ENCODE peak calls at places on chromosome 4, in eight cellular contexts. One of them, this sample, is unnamed.

GRCh38 chr4:94648699-94649098 is 109.1 kb upstream of the BMPR1B start:
- DNase-seq in BJ: no peak
- DNase-seq in lower lobe of right lung: no peak
- DNase-seq in GM12865: no peak
- DNase-seq in CD8-positive, alpha-beta memory T cell: no peak
- DNase-seq in mucosa of descending colon: no peak
- DNase-seq in prostate gland: no peak
- DNase-seq in left lung: no peak
- DNase-seq in this sample: no peak

GRCh38 chr4:142160509-142160908 is 524.1 kb downstream of the IL15 start:
- DNase-seq in BJ: no peak
- DNase-seq in lower lobe of right lung: no peak
- DNase-seq in GM12865: no peak
- DNase-seq in CD8-positive, alpha-beta memory T cell: no peak
- DNase-seq in mucosa of descending colon: no peak
- DNase-seq in prostate gland: no peak
- DNase-seq in left lung: no peak
- DNase-seq in this sample: no peak

GRCh38 chr4:138910914-138911336 is 104.7 kb upstream of the NOCT start:
- DNase-seq in BJ: peak; percentile 28
- DNase-seq in lower lobe of right lung: peak; percentile 76
- DNase-seq in GM12865: no peak
- DNase-seq in CD8-positive, alpha-beta memory T cell: no peak
- DNase-seq in mucosa of descending colon: peak; percentile 75
- DNase-seq in prostate gland: peak; percentile 88
- DNase-seq in left lung: peak; percentile 75
- DNase-seq in this sample: peak; percentile 81

GRCh38 chr4:111773858-111774257 is 371.4 kb upstream of the FAM241A start:
- DNase-seq in BJ: no peak
- DNase-seq in lower lobe of right lung: peak; percentile 53
- DNase-seq in GM12865: no peak
- DNase-seq in CD8-positive, alpha-beta memory T cell: no peak
- DNase-seq in mucosa of descending colon: peak; percentile 31
- DNase-seq in prostate gland: no peak
- DNase-seq in left lung: peak; percentile 32
- DNase-seq in this sample: no peak

GRCh38 chr4:76783836-76784235 is 114.1 kb downstream of the SOWAHB start:
- DNase-seq in BJ: no peak
- DNase-seq in lower lobe of right lung: no peak
- DNase-seq in GM12865: no peak
- DNase-seq in CD8-positive, alpha-beta memory T cell: no peak
- DNase-seq in mucosa of descending colon: no peak
- DNase-seq in prostate gland: no peak
- DNase-seq in left lung: no peak
- DNase-seq in this sample: no peak

GRCh38 chr4:143586080-143586479 is 72.6 kb downstream of the SMARCA5 start:
- DNase-seq in BJ: peak; percentile 39
- DNase-seq in lower lobe of right lung: no peak
- DNase-seq in GM12865: no peak
- DNase-seq in CD8-positive, alpha-beta memory T cell: no peak
- DNase-seq in mucosa of descending colon: no peak
- DNase-seq in prostate gland: no peak
- DNase-seq in left lung: no peak
- DNase-seq in this sample: no peak

GRCh38 chr4:40046311-40046980 is 10.2 kb upstream of the N4BP2 start:
- DNase-seq in BJ: no peak
- DNase-seq in lower lobe of right lung: peak; percentile 60
- DNase-seq in GM12865: no peak
- DNase-seq in CD8-positive, alpha-beta memory T cell: no peak
- DNase-seq in mucosa of descending colon: peak; percentile 38
- DNase-seq in prostate gland: peak; percentile 70
- DNase-seq in left lung: peak; percentile 46
- DNase-seq in this sample: no peak

GRCh38 chr4:22237846-22238513 is 277.9 kb downstream of the ADGRA3 start:
- DNase-seq in BJ: no peak
- DNase-seq in lower lobe of right lung: no peak
- DNase-seq in GM12865: no peak
- DNase-seq in CD8-positive, alpha-beta memory T cell: no peak
- DNase-seq in mucosa of descending colon: peak; percentile 56
- DNase-seq in prostate gland: no peak
- DNase-seq in left lung: no peak
- DNase-seq in this sample: no peak

GRCh38 chr4:145216532-145216931 is 36.1 kb upstream of the OTUD4 start:
- DNase-seq in BJ: no peak
- DNase-seq in lower lobe of right lung: no peak
- DNase-seq in GM12865: peak; percentile 53
- DNase-seq in CD8-positive, alpha-beta memory T cell: no peak
- DNase-seq in mucosa of descending colon: no peak
- DNase-seq in prostate gland: no peak
- DNase-seq in left lung: no peak
- DNase-seq in this sample: no peak

GRCh38 chr4:779555-779954 is 46.4 kb downstream of the CPLX1 start:
- DNase-seq in BJ: no peak
- DNase-seq in lower lobe of right lung: no peak
- DNase-seq in GM12865: no peak
- DNase-seq in CD8-positive, alpha-beta memory T cell: no peak
- DNase-seq in mucosa of descending colon: no peak
- DNase-seq in prostate gland: no peak
- DNase-seq in left lung: no peak
- DNase-seq in this sample: no peak
- H3K4me3 ChIP-seq in BJ: no peak overlapping the region
- H3K4me3 ChIP-seq in lower lobe of right lung: peak overlapping the region; percentile 100
- H3K4me3 ChIP-seq in GM12865: no peak overlapping the region
- H3K4me3 ChIP-seq in CD8-positive, alpha-beta memory T cell: peak overlapping the region; percentile 11
- H3K4me3 ChIP-seq in mucosa of descending colon: no peak overlapping the region
- H3K4me3 ChIP-seq in prostate gland: peak overlapping the region; percentile 94
- H3K4me3 ChIP-seq in left lung: peak overlapping the region; percentile 100
- H3K4me3 ChIP-seq in this sample: no peak overlapping the region

GRCh38 chr4:185738038-185738552 is 73.9 kb downstream of the SORBS2 start:
- DNase-seq in BJ: peak; percentile 91
- DNase-seq in lower lobe of right lung: no peak
- DNase-seq in GM12865: no peak
- DNase-seq in CD8-positive, alpha-beta memory T cell: no peak
- DNase-seq in mucosa of descending colon: no peak
- DNase-seq in prostate gland: no peak
- DNase-seq in left lung: no peak
- DNase-seq in this sample: peak; percentile 27
- H3K4me3 ChIP-seq in BJ: no peak overlapping the region
- H3K4me3 ChIP-seq in lower lobe of right lung: no peak overlapping the region
- H3K4me3 ChIP-seq in GM12865: no peak overlapping the region
- H3K4me3 ChIP-seq in CD8-positive, alpha-beta memory T cell: no peak overlapping the region
- H3K4me3 ChIP-seq in mucosa of descending colon: no peak overlapping the region
- H3K4me3 ChIP-seq in prostate gland: no peak overlapping the region
- H3K4me3 ChIP-seq in left lung: no peak overlapping the region
- H3K4me3 ChIP-seq in this sample: no peak overlapping the region

GRCh38 chr4:177483271-177483670 is 41.0 kb upstream of the AGA start:
- DNase-seq in BJ: no peak
- DNase-seq in lower lobe of right lung: no peak
- DNase-seq in GM12865: no peak
- DNase-seq in CD8-positive, alpha-beta memory T cell: no peak
- DNase-seq in mucosa of descending colon: no peak
- DNase-seq in prostate gland: no peak
- DNase-seq in left lung: no peak
- DNase-seq in this sample: no peak

GRCh38 chr4:177487977-177488376 is 45.7 kb upstream of the AGA start:
- DNase-seq in BJ: no peak
- DNase-seq in lower lobe of right lung: no peak
- DNase-seq in GM12865: no peak
- DNase-seq in CD8-positive, alpha-beta memory T cell: no peak
- DNase-seq in mucosa of descending colon: no peak
- DNase-seq in prostate gland: no peak
- DNase-seq in left lung: no peak
- DNase-seq in this sample: no peak

GRCh38 chr4:177484613-177485021 is 42.4 kb upstream of the AGA start:
- DNase-seq in BJ: peak; percentile 86
- DNase-seq in lower lobe of right lung: no peak
- DNase-seq in GM12865: no peak
- DNase-seq in CD8-positive, alpha-beta memory T cell: no peak
- DNase-seq in mucosa of descending colon: no peak
- DNase-seq in prostate gland: no peak
- DNase-seq in left lung: no peak
- DNase-seq in this sample: no peak

GRCh38 chr4:177482367-177482766 is 40.1 kb upstream of the AGA start:
- DNase-seq in BJ: no peak
- DNase-seq in lower lobe of right lung: no peak
- DNase-seq in GM12865: no peak
- DNase-seq in CD8-positive, alpha-beta memory T cell: no peak
- DNase-seq in mucosa of descending colon: no peak
- DNase-seq in prostate gland: no peak
- DNase-seq in left lung: no peak
- DNase-seq in this sample: no peak

DNA sequence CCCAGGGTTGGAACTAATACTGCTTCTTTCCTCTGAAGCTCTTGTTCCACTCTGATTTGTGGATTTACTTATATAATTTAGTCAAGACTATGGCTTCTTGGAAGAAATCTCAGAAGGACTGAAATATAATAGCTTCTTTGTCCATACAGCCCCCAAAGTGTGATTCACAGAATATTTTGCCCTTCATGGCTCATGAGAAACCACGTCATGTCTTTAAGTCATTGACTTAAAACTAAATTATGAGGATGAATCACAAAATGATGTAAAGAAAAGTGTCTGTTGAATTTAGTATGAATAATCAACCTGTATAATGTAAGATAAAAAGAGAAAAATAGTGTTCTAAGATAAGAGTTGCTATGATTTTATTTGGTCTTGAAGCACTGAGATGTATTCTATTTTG is 43.3 kb upstream of the AGA start:
- DNase-seq in BJ: no peak
- DNase-seq in lower lobe of right lung: no peak
- DNase-seq in GM12865: no peak
- DNase-seq in CD8-positive, alpha-beta memory T cell: no peak
- DNase-seq in mucosa of descending colon: no peak
- DNase-seq in prostate gland: no peak
- DNase-seq in left lung: no peak
- DNase-seq in this sample: no peak
- H3K4me3 ChIP-seq in BJ: no peak overlapping the region
- H3K4me3 ChIP-seq in lower lobe of right lung: no peak overlapping the region
- H3K4me3 ChIP-seq in GM12865: no peak overlapping the region
- H3K4me3 ChIP-seq in CD8-positive, alpha-beta memory T cell: no peak overlapping the region
- H3K4me3 ChIP-seq in mucosa of descending colon: no peak overlapping the region
- H3K4me3 ChIP-seq in prostate gland: no peak overlapping the region
- H3K4me3 ChIP-seq in left lung: no peak overlapping the region
- H3K4me3 ChIP-seq in this sample: no peak overlapping the region

GRCh38 chr4:70914631-70915030 is 12.5 kb downstream of the MOB1B start:
- DNase-seq in BJ: no peak
- DNase-seq in lower lobe of right lung: peak; percentile 51
- DNase-seq in GM12865: no peak
- DNase-seq in CD8-positive, alpha-beta memory T cell: no peak
- DNase-seq in mucosa of descending colon: no peak
- DNase-seq in prostate gland: no peak
- DNase-seq in left lung: peak; percentile 41
- DNase-seq in this sample: no peak

GRCh38 chr4:70915874-70916559 is 13.8 kb downstream of the MOB1B start:
- DNase-seq in BJ: no peak
- DNase-seq in lower lobe of right lung: no peak
- DNase-seq in GM12865: peak; percentile 42
- DNase-seq in CD8-positive, alpha-beta memory T cell: no peak
- DNase-seq in mucosa of descending colon: no peak
- DNase-seq in prostate gland: no peak
- DNase-seq in left lung: no peak
- DNase-seq in this sample: no peak

GRCh38 chr4:70920592-70920991 is 18.4 kb downstream of the MOB1B start:
- DNase-seq in BJ: no peak
- DNase-seq in lower lobe of right lung: no peak
- DNase-seq in GM12865: no peak
- DNase-seq in CD8-positive, alpha-beta memory T cell: no peak
- DNase-seq in mucosa of descending colon: no peak
- DNase-seq in prostate gland: no peak
- DNase-seq in left lung: no peak
- DNase-seq in this sample: no peak

GRCh38 chr4:70913947-70914445 is 11.8 kb downstream of the MOB1B start:
- DNase-seq in BJ: no peak
- DNase-seq in lower lobe of right lung: no peak
- DNase-seq in GM12865: no peak
- DNase-seq in CD8-positive, alpha-beta memory T cell: no peak
- DNase-seq in mucosa of descending colon: no peak
- DNase-seq in prostate gland: no peak
- DNase-seq in left lung: no peak
- DNase-seq in this sample: no peak

GRCh38 chr4:70915048-70915815 is 13.1 kb downstream of the MOB1B start:
- DNase-seq in BJ: no peak
- DNase-seq in lower lobe of right lung: no peak
- DNase-seq in GM12865: no peak
- DNase-seq in CD8-positive, alpha-beta memory T cell: no peak
- DNase-seq in mucosa of descending colon: no peak
- DNase-seq in prostate gland: no peak
- DNase-seq in left lung: no peak
- DNase-seq in this sample: no peak
- H3K4me3 ChIP-seq in BJ: no peak overlapping the region
- H3K4me3 ChIP-seq in lower lobe of right lung: peak overlapping the region; percentile 28
- H3K4me3 ChIP-seq in GM12865: no peak overlapping the region
- H3K4me3 ChIP-seq in CD8-positive, alpha-beta memory T cell: no peak overlapping the region
- H3K4me3 ChIP-seq in mucosa of descending colon: no peak overlapping the region
- H3K4me3 ChIP-seq in prostate gland: no peak overlapping the region
- H3K4me3 ChIP-seq in left lung: no peak overlapping the region
- H3K4me3 ChIP-seq in this sample: no peak overlapping the region

GRCh38 chr4:7266525-7267292 is 74.4 kb downstream of the SORCS2 start:
- DNase-seq in BJ: peak; percentile 41
- DNase-seq in lower lobe of right lung: no peak
- DNase-seq in GM12865: no peak
- DNase-seq in CD8-positive, alpha-beta memory T cell: no peak
- DNase-seq in mucosa of descending colon: no peak
- DNase-seq in prostate gland: no peak
- DNase-seq in left lung: no peak
- DNase-seq in this sample: no peak
- H3K4me3 ChIP-seq in BJ: no peak overlapping the region
- H3K4me3 ChIP-seq in lower lobe of right lung: no peak overlapping the region
- H3K4me3 ChIP-seq in GM12865: no peak overlapping the region
- H3K4me3 ChIP-seq in CD8-positive, alpha-beta memory T cell: no peak overlapping the region
- H3K4me3 ChIP-seq in mucosa of descending colon: no peak overlapping the region
- H3K4me3 ChIP-seq in prostate gland: no peak overlapping the region
- H3K4me3 ChIP-seq in left lung: no peak overlapping the region
- H3K4me3 ChIP-seq in this sample: no peak overlapping the region

DNA sequence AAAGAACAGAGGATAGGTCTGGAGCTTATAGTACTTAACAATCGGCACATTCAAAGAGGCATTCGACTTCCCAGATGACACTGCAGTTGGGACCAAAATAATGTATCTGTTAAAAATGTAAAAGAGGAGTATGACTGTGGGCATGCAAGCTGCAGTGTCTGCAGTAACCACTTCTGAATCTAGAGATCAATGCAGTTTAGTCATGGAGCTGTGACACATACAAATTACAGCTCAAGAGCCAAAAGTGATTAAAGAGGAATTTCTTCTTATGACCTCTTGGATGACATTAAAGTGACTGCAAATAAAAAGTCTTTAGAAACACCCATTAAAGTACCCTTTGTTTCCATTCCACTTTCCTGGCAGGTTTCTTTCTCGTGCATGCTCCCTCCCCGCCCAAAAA is 298.7 kb downstream of the PDGFC start:
- DNase-seq in BJ: peak; percentile 33
- DNase-seq in lower lobe of right lung: no peak
- DNase-seq in GM12865: no peak
- DNase-seq in CD8-positive, alpha-beta memory T cell: no peak
- DNase-seq in mucosa of descending colon: no peak
- DNase-seq in prostate gland: no peak
- DNase-seq in left lung: no peak
- DNase-seq in this sample: no peak
- H3K4me3 ChIP-seq in BJ: no peak overlapping the region
- H3K4me3 ChIP-seq in lower lobe of right lung: no peak overlapping the region
- H3K4me3 ChIP-seq in GM12865: no peak overlapping the region
- H3K4me3 ChIP-seq in CD8-positive, alpha-beta memory T cell: no peak overlapping the region
- H3K4me3 ChIP-seq in mucosa of descending colon: no peak overlapping the region
- H3K4me3 ChIP-seq in prostate gland: no peak overlapping the region
- H3K4me3 ChIP-seq in left lung: no peak overlapping the region
- H3K4me3 ChIP-seq in this sample: no peak overlapping the region